ENCODE peak calls at places on chromosomes 11 and 22, in eight cellular contexts. D is A549, R is fibroblast of the aortic adventitia, T is astrocyte, C is spleen, M is psoas muscle, J is PC-9, X is activated B cell treated with CpG ODN at 0.5 μM for 24 hours. I is an unnamed sample.

GRCh38 chr11:45921561-45922424 is 663 bp upstream of the LARGE2 start:
- DNase-seq in D (no peak), R (no peak), J (peak), X (peak), T (no peak), M (peak), C (no peak), I (no peak)

GRCh38 chr22:33921576-33922181 is 1.4 kb upstream of the LARGE1 start:
- DNase-seq in T (peak), R (peak), C (peak), D (peak), J (peak), X (peak), M (peak), I (no peak)

GRCh38 chr11:86869531-86869930 is 69.2 kb downstream of the PRSS23 start:
- DNase-seq in M (no peak), C (no peak), X (no peak), R (peak), D (no peak), J (no peak), T (no peak), I (no peak)

GRCh38 chr11:69539416-69540117 is 58.1 kb downstream of the LINC01488 start:
- DNase-seq in C (peak), X (no peak), R (no peak), T (no peak), D (no peak), J (peak), M (no peak), I (no peak)

GRCh38 chr11:120467627-120468026 is 43.9 kb upstream of the GRIK4 start:
- DNase-seq in R (no peak), X (no peak), D (peak), M (no peak), C (no peak), T (peak), J (no peak), I (no peak)

GRCh38 chr22:19664406-19664805 is 49.9 kb upstream of the SEPTIN5 start:
- DNase-seq in C (no peak), D (no peak), R (peak), M (no peak), X (no peak), T (no peak), J (no peak), I (no peak)

GRCh38 chr11:18299724-18300123 is 22.2 kb downstream of the HPS5 start:
- DNase-seq in X (no peak), J (no peak), C (no peak), D (no peak), R (no peak), T (no peak), M (no peak), I (no peak)

GRCh38 chr11:124793466-124794278 is 6.5 kb downstream of the MSANTD2 start:
- DNase-seq in X (no peak), M (no peak), T (peak), R (peak), J (peak), C (no peak), D (peak), I (no peak)

GRCh38 chr11:112784323-112785073 is 176.7 kb upstream of the NCAM1 start:
- DNase-seq in D (no peak), J (no peak), T (peak), R (peak), M (peak), C (no peak), X (no peak), I (no peak)

GRCh38 chr11:15835705-15836411 is 520.5 kb downstream of the SOX6 start:
- DNase-seq in J (no peak), M (peak), D (no peak), R (no peak), X (no peak), C (no peak), T (no peak), I (no peak)

GRCh38 chr22:28329582-28330073 is 350.0 kb downstream of the TTC28 start:
- DNase-seq in X (no peak), D (no peak), M (no peak), R (peak), J (no peak), C (no peak), T (peak), I (no peak)

GRCh38 chr11:38169286-38169685 is 1571.2 kb upstream of the RAG2 start:
- DNase-seq in R (peak), J (no peak), M (no peak), C (no peak), T (peak), X (no peak), D (no peak), I (no peak)

GRCh38 chr11:20459865-20460264 is 72.3 kb downstream of the PRMT3 start:
- DNase-seq in D (no peak), M (no peak), J (no peak), R (peak), C (no peak), X (no peak), T (no peak), I (no peak)

GRCh38 chr22:28254396-28254795 is 335.3 kb upstream of the PITPNB start:
- DNase-seq in C (no peak), T (peak), M (no peak), R (peak), D (no peak), J (no peak), X (no peak), I (no peak)

GRCh38 chr11:25566298-25567200 is 765.4 kb upstream of the ANO3 start:
- DNase-seq in T (peak), X (no peak), C (no peak), R (peak), M (peak), D (no peak), J (peak), I (no peak)

GRCh38 chr11:35340715-35341114 is 78.6 kb downstream of the SLC1A2 start:
- DNase-seq in C (no peak), X (no peak), T (no peak), R (no peak), D (no peak), M (no peak), J (no peak), I (no peak)

GRCh38 chr11:19727246-19727645 is 14.6 kb downstream of the NAV2 start:
- DNase-seq in M (no peak), C (no peak), T (peak), X (no peak), D (no peak), R (peak), J (no peak), I (no peak)

GRCh38 chr22:50189849-50190181 is 4.1 kb downstream of the TRABD start:
- DNase-seq in R (peak), J (no peak), T (no peak), X (no peak), C (peak), D (no peak), M (no peak), I (no peak)

GRCh38 chr11:770642-771616 is 6.4 kb downstream of the GATD1 start:
- DNase-seq in X (no peak), T (no peak), D (no peak), C (no peak), R (no peak), J (no peak), M (no peak), I (no peak)

GRCh38 chr11:45278721-45279120 is 7.4 kb downstream of the SYT13 start:
- DNase-seq in J (no peak), T (no peak), C (no peak), R (no peak), X (no peak), M (no peak), D (no peak), I (no peak)

GRCh38 chr22:37195921-37196320 is 7.9 kb upstream of the C1QTNF6 start:
- DNase-seq in J (peak), D (no peak), X (no peak), M (no peak), T (no peak), C (peak), R (peak), I (no peak)

GRCh38 chr22:27798526-27799333 is 2.8 kb downstream of the MN1 start:
- DNase-seq in R (peak), M (no peak), T (no peak), X (no peak), C (no peak), D (no peak), J (no peak), I (no peak)

GRCh38 chr11:7630002-7630401 is 43.3 kb downstream of the CYB5R2 start:
- DNase-seq in R (peak), M (no peak), T (no peak), J (no peak), D (no peak), X (no peak), C (no peak), I (no peak)

GRCh38 chr22:19723990-19724827 is 870 bp downstream of the GP1BB start:
- DNase-seq in M (no peak), J (peak), T (peak), X (no peak), D (peak), R (no peak), C (no peak), I (no peak)

GRCh38 chr11:85829172-85829571 is 18.2 kb upstream of the SYTL2 start:
- DNase-seq in X (no peak), D (no peak), T (no peak), R (no peak), C (no peak), J (no peak), M (no peak), I (no peak)

GRCh38 chr11:31106963-31107576 is 262.5 kb downstream of the DCDC1 start:
- DNase-seq in X (peak), D (peak), M (peak), J (peak), C (no peak), T (peak), R (peak), I (no peak)

GRCh38 chr22:47705350-47705749 is 942.9 kb downstream of the TBC1D22A start:
- DNase-seq in C (no peak), M (no peak), R (no peak), J (no peak), X (no peak), T (no peak), D (no peak), I (no peak)

GRCh38 chr22:23496445-23496833 is 83.7 kb downstream of the IGLL1 start:
- DNase-seq in D (no peak), M (no peak), J (no peak), C (no peak), T (no peak), X (no peak), R (no peak), I (no peak)

GRCh38 chr11:61010466-61011238 is 39.2 kb downstream of the CD6 start:
- DNase-seq in R (no peak), C (peak), J (no peak), D (no peak), M (no peak), X (no peak), T (no peak), I (no peak)

GRCh38 chr11:128420943-128421342 is 166.4 kb downstream of the ETS1 start:
- DNase-seq in T (peak), C (no peak), J (no peak), X (no peak), M (no peak), D (no peak), R (peak), I (no peak)

GRCh38 chr22:39594411-39594810 is 23.9 kb downstream of the CACNA1I start:
- DNase-seq in C (no peak), J (no peak), D (no peak), R (no peak), T (no peak), X (no peak), M (no peak), I (no peak)

GRCh38 chr22:41857160-41857859 is 24.4 kb downstream of the SREBF2 start:
- DNase-seq in D (peak), X (no peak), R (peak), M (peak), T (peak), J (peak), C (no peak), I (peak)

DNA sequence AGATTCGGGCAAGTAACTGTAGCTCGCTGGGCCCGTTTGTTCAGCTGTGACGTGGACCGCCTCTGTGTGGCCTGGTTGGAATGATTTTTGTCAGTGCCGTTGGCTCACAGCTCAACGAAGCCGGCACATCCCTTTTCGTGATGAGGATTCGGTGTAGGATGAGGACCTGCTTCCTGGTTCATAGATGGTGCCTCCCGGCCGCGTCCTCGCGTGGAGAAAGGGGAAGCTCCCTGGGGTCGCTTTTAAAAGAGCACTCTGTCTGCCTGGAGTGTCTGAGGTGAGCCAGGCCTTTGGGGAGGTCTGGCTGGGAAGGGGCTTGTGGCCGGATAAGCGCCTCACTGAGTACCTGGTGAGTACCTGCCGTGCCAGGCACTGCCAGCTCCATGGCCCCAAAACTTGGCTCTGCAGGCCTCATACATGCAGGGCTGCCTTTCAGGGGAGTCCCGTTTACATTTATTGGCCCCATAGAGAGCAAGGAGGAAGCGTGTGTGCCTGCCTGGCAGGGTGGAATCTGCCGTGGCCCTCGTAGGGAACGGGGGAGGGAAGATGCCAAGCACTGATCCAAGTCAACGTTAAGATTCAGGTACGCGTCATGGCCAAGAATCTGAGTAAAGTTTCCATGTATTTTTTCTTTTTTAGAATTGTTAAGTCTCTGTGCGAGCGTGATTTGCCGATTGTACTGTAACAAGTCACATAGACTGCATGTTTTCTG is 88.4 kb downstream of the ARHGAP8 start:
- DNase-seq in C (no peak), J (no peak), D (no peak), T (no peak), X (no peak), M (no peak), R (no peak), I (no peak)
- TF ChIP-seq CTCF in C (no peak), J (no peak), D (no peak), T (no peak), X (no peak), M (no peak), R (no peak), I (no peak)

GRCh38 chr11:115665958-115666357 is 161.7 kb upstream of the CADM1 start:
- DNase-seq in R (no peak), C (no peak), X (no peak), J (no peak), T (no peak), M (no peak), D (no peak), I (no peak)

GRCh38 chr11:115663790-115664189 is 159.6 kb upstream of the CADM1 start:
- DNase-seq in X (no peak), R (no peak), D (no peak), M (peak), T (peak), C (no peak), J (no peak), I (no peak)

GRCh38 chr11:115664313-115664712 is 160.1 kb upstream of the CADM1 start:
- DNase-seq in T (no peak), R (no peak), X (no peak), D (no peak), J (no peak), M (no peak), C (no peak), I (no peak)

GRCh38 chr11:115660072-115660805 is 156.0 kb upstream of the CADM1 start:
- DNase-seq in X (no peak), T (no peak), R (no peak), J (no peak), C (no peak), D (no peak), M (no peak), I (no peak)

GRCh38 chr11:115665345-115665901 is 161.2 kb upstream of the CADM1 start:
- DNase-seq in X (no peak), T (no peak), J (no peak), D (no peak), C (no peak), R (no peak), M (no peak), I (no peak)
- TF ChIP-seq CTCF in X (no peak), T (no peak), J (no peak), D (no peak), C (no peak), R (no peak), M (no peak), I (no peak)

DNA sequence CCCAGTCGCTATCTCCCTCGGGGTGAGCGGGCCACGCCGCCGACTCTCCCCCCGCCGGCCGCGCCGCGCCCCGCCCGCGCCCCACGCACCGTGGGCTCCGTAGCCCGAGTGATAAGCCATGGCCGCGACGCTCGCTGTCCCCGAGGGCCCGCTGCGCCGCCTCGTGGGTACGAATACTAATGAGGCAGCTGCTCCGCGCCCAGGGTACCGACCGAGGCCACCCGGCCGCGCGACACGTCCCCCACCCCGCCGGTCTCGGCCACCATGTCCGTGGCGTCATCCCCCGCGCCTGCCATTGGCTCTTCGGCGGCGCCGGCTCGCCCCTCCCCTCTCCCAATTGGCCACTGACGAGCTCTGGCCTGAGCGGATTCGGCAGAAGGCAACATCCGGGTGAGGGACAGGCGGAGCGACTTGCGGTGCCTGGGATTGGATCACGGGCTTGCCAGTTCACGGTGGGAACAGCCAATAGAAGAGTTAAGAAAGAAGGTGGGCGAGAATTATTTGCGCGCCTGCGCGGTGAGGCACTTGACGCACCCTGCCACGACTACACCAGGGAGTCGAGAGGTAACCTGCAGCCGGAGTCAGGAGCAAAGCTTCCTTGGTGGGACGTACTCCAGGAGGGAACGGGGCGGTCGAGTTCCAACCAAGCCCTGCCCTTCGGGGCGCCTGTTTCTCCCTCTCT is at the start of gene YIF1A:
- DNase-seq in M (peak), X (peak), T (peak), D (peak), J (peak), R (peak), C (peak), I (peak)
- TF ChIP-seq CTCF in M (no peak), X (no peak), T (no peak), D (no peak), J (no peak), R (no peak), C (no peak), I (no peak)

GRCh38 chr22:26670459-26670858 is 13.1 kb downstream of the MIAT start:
- DNase-seq in R (no peak), M (no peak), X (no peak), T (no peak), D (no peak), J (no peak), C (peak), I (no peak)

GRCh38 chr22:26672060-26672471 is 14.7 kb downstream of the MIAT start:
- DNase-seq in C (peak), D (no peak), X (no peak), M (no peak), R (no peak), J (no peak), T (no peak), I (no peak)

GRCh38 chr22:26671317-26672059 is 14.1 kb downstream of the MIAT start:
- DNase-seq in M (peak), T (no peak), R (no peak), C (peak), J (no peak), X (peak), D (no peak), I (peak)

GRCh38 chr22:26667140-26667539 is 9.8 kb downstream of the MIAT start:
- DNase-seq in X (no peak), J (no peak), M (no peak), D (no peak), T (no peak), C (no peak), R (no peak), I (no peak)

DNA sequence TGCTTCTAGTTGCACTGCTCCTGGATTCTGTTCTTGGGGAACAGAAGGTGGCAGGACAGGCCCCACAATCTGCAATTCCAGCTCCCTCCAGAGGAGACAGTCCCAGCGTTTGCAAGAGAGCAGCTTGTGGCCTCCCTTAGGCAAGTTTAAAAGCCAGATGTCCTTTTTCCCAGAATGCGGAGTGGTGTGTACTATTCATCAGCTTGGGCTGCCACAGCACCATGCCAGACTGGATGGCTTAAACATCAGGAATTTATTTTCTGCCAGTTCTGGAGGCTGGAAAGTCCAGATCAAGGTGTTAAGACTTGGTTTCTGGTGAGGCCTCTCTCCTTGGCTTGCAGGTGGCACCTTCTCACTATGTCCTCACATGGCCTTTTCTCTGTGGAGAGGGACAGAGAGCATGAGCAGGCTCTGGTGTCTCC is 11.7 kb downstream of the MIAT start:
- DNase-seq in D (peak), M (no peak), X (no peak), R (no peak), T (no peak), C (peak), J (peak), I (no peak)
- TF ChIP-seq CTCF in D (peak), M (peak), X (no peak), R (peak), T (peak), C (peak), J (peak), I (no peak)